ENCODE peak calls at places on chromosomes 3 and 15, in ten cellular contexts. P is sigmoid colon, J is A549, Z is ovary, L is uterus, A is H54, F is erythroblast, R is HCT116, B is NB4, M is esophagus squamous epithelium. D is an unnamed sample.

GRCh38 chr3:56154297-56154696 is 314.0 kb downstream of the ERC2 start:
- DNase-seq in B (peak; percentile 25), M (no peak), A (no peak), L (no peak), F (no peak), J (peak; percentile 1), R (no peak), P (no peak), Z (no peak), D (no peak)

GRCh38 chr15:65979316-65979715 is 110.0 kb downstream of the RAB11A start:
- DNase-seq in A (peak; percentile 44), M (no peak), R (no peak), B (peak; percentile 72), J (no peak), Z (no peak), F (no peak), P (no peak), L (no peak), D (no peak)

GRCh38 chr15:63353261-63353660 is 28.4 kb downstream of the CA12 start:
- DNase-seq in R (no peak), F (no peak), L (no peak), A (no peak), M (no peak), J (no peak), B (no peak), P (peak; percentile 15), Z (no peak), D (no peak)

GRCh38 chr3:143329567-143330164 is 210.1 kb downstream of the CHST2 start:
- DNase-seq in F (no peak), P (no peak), R (no peak), J (no peak), Z (peak; percentile 39), B (no peak), L (no peak), M (no peak), A (no peak), D (no peak)

GRCh38 chr3:63661242-63661641 is 8.8 kb downstream of the SNTN start:
- DNase-seq in L (no peak), A (no peak), M (no peak), Z (no peak), P (no peak), B (peak; percentile 24), J (no peak), F (no peak), R (no peak), D (no peak)

GRCh38 chr3:59056706-59057105 is 6.9 kb upstream of the CFAP20DC start:
- DNase-seq in F (no peak), Z (no peak), A (no peak), B (no peak), J (no peak), P (no peak), M (no peak), R (no peak), L (no peak), D (no peak)

GRCh38 chr3:185152433-185153169 is at the start of gene C3orf70:
- DNase-seq in B (peak; percentile 62), L (peak; percentile 46), R (no peak), J (peak; percentile 16), M (no peak), A (no peak), P (peak; percentile 85), Z (peak; percentile 86), F (peak; percentile 55), D (peak; percentile 67)

GRCh38 chr15:45919806-45920205 is 285.0 kb downstream of the SQOR start:
- DNase-seq in A (peak; percentile 9), P (no peak), L (no peak), M (no peak), Z (no peak), J (peak; percentile 72), R (no peak), F (no peak), B (no peak), D (no peak)

GRCh38 chr3:57826286-57826951 is 70.3 kb downstream of the SLMAP start:
- DNase-seq in R (no peak), Z (no peak), M (no peak), J (no peak), B (peak; percentile 18), P (no peak), L (no peak), A (no peak), F (no peak), D (no peak)

GRCh38 chr15:85716261-85716660 is 78.5 kb downstream of the KLHL25 start:
- DNase-seq in L (no peak), A (no peak), F (no peak), B (no peak), R (no peak), J (no peak), P (no peak), Z (no peak), M (no peak), D (no peak)

GRCh38 chr3:39809995-39810595 is 686 bp downstream of the MYRIP start:
- DNase-seq in M (no peak), B (no peak), F (peak; percentile 17), A (no peak), L (no peak), R (no peak), Z (peak; percentile 37), J (no peak), P (no peak), D (no peak)

GRCh38 chr3:150351398-150351797 is 56.7 kb upstream of the TSC22D2 start:
- DNase-seq in A (no peak), B (no peak), M (no peak), R (no peak), L (no peak), P (no peak), J (no peak), Z (no peak), F (no peak), D (no peak)

GRCh38 chr3:181886676-181887075 is 175.0 kb downstream of the SOX2 start:
- DNase-seq in F (no peak), Z (no peak), P (no peak), B (no peak), A (no peak), M (no peak), J (no peak), R (no peak), L (no peak), D (no peak)
- TF ChIP-seq POLR2A in F (no peak), Z (no peak), P (no peak), B (no peak), A (no peak), M (no peak), J (no peak), R (no peak), L (no peak), D (no peak)

DNA sequence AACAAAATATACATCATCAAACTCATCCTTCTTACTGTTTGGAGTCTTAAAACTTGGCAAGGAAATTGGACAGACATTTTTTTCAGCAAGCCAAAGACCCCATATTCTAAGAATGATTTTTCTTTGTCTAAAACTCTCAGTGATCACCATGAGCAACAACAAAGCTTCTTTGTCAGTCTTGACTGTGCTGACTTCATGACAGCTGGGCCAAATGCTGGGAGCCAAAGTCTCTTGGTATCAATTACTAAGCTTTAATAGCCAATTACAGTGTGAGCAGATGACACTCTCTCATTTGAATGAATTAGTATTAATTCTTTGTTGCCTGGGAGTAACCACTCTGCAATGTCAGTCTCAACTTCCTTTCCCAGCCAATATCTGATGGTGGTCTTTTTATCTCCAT is 48.1 kb upstream of the GK5 start:
- DNase-seq in B (no peak), J (no peak), Z (no peak), R (no peak), L (no peak), P (no peak), A (no peak), F (no peak), M (no peak), D (no peak)
- TF ChIP-seq POLR2A in B (no peak), J (no peak), Z (no peak), R (no peak), L (no peak), P (no peak), A (no peak), F (no peak), M (no peak), D (no peak)

DNA sequence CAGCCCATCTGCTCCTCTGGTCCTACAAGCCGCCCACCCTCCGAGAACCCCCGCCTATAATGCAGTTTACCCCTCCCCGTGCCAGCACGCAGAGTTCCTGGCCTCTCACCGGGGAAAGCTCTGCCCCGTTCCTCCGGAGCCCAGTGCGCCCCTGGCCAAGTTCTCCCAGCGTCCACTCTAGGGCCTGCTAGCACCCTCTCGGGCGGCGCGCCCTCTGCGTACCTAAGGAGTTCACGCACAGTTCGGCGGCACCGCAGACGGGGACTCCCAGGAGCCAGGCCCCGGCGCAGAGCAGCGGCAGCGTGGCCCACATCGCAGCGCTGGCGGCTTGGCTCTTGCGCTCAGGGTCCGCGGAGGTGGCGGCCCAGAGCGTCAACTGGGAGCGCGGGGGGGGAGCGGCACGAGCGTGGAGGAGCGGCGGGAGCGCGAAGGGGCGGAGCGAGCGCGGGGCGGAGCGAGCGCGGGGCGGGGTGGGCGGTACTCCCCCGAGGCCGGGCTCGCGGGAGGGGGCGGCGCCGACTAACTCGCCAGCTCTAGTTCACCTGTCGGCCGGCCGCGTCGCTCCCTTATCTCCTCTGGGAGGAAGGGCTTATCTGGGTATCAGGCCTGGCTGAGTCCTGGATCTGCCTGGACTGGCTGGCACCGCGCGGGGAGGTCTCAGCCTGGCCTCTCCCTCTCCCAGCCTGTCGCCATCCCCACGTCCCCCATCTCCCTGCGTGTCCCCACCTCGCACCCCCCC is at the start of gene CTSH:
- DNase-seq in J (peak; percentile 65), P (peak; percentile 87), F (peak; percentile 79), A (no peak), B (peak; percentile 87), M (no peak), Z (peak; percentile 90), R (no peak), L (peak; percentile 70), D (peak; percentile 87)
- TF ChIP-seq POLR2A in J (peak; percentile 39), P (no peak), F (no peak), A (no peak), B (peak; percentile 46), M (no peak), Z (peak; percentile 33), R (no peak), L (peak; percentile 57), D (peak; percentile 34)

GRCh38 chr15:70048578-70048977 is 49.1 kb downstream of the TLE3 start:
- DNase-seq in L (no peak), P (peak; percentile 8), A (no peak), R (no peak), J (no peak), M (no peak), F (no peak), Z (peak; percentile 13), B (no peak), D (no peak)

GRCh38 chr15:70046716-70047369 is 50.9 kb downstream of the TLE3 start:
- DNase-seq in P (peak; percentile 47), F (no peak), J (no peak), R (no peak), A (no peak), Z (peak; percentile 32), B (peak; percentile 15), M (no peak), L (no peak), D (no peak)

GRCh38 chr15:70049115-70049514 is 48.6 kb downstream of the TLE3 start:
- DNase-seq in R (no peak), P (peak; percentile 47), L (no peak), Z (peak; percentile 28), J (no peak), A (no peak), F (no peak), M (no peak), B (no peak), D (peak; percentile 39)

GRCh38 chr15:70047386-70048195 is 50.1 kb downstream of the TLE3 start:
- DNase-seq in B (no peak), J (no peak), L (no peak), P (peak; percentile 76), F (no peak), R (no peak), M (no peak), Z (peak; percentile 48), A (no peak), D (peak; percentile 11)

GRCh38 chr15:70048196-70048565 is 49.5 kb downstream of the TLE3 start:
- DNase-seq in M (no peak), J (no peak), A (no peak), F (no peak), R (no peak), B (no peak), Z (peak; percentile 32), L (no peak), P (peak; percentile 60), D (no peak)
- TF ChIP-seq POLR2A in M (no peak), J (no peak), A (no peak), F (no peak), R (no peak), B (no peak), Z (no peak), L (no peak), P (no peak), D (no peak)

D was measured in Peyer's patch.